ENCODE peak calls at places on chromosomes 2 and 18, in six cellular contexts. E is IMR-90, J is stomach, R is hepatocyte, W is lower lobe of right lung, T is esophagus squamous epithelium. S is an unnamed sample.

GRCh38 chr2:134489732-134490384 is 228.9 kb downstream of the TMEM163 start:
- DNase-seq in R (no peak), T (no peak), W (no peak), E (no peak), J (no peak), S (no peak)

GRCh38 chr2:98534761-98535160 is 73.6 kb downstream of the COA5 start:
- DNase-seq in T (no peak), W (no peak), R (no peak), E (no peak), J (no peak), S (no peak)

GRCh38 chr2:32474391-32474790 is 117.6 kb downstream of the BIRC6 start:
- DNase-seq in E (peak), J (no peak), R (no peak), T (no peak), W (no peak), S (peak)

GRCh38 chr2:161030260-161031063 is 129.8 kb upstream of the TANK start:
- DNase-seq in J (no peak), E (peak), W (no peak), T (no peak), R (peak), S (peak)

GRCh38 chr2:74685408-74685807 is 31.4 kb downstream of the SEMA4F start:
- DNase-seq in W (no peak), R (no peak), T (no peak), E (no peak), J (no peak), S (no peak)

GRCh38 chr2:231530099-231531085 is at the start of gene NMUR1:
- DNase-seq in W (peak), J (peak), T (no peak), E (no peak), R (peak), S (no peak)

GRCh38 chr2:109304248-109304647 is 175.2 kb downstream of the SH3RF3 start:
- DNase-seq in T (no peak), R (no peak), E (no peak), J (no peak), W (no peak), S (no peak)

GRCh38 chr2:72914226-72915075 is 2.9 kb upstream of the EMX1 start:
- DNase-seq in E (no peak), T (no peak), J (peak), W (no peak), R (peak), S (no peak)

GRCh38 chr2:83323055-83323454 is 1136.0 kb downstream of the SUCLG1 start:
- DNase-seq in J (no peak), W (no peak), E (no peak), T (no peak), R (no peak), S (no peak)

GRCh38 chr2:104599802-104600510 is 254.0 kb upstream of the POU3F3 start:
- DNase-seq in J (no peak), W (no peak), R (peak), T (no peak), E (no peak), S (peak)

GRCh38 chr2:139177041-139177440 is 396.9 kb upstream of the NXPH2 start:
- DNase-seq in E (no peak), T (no peak), J (no peak), R (no peak), W (no peak), S (no peak)

GRCh38 chr2:166361351-166362153 is 14.2 kb downstream of the SCN9A start:
- DNase-seq in J (no peak), W (no peak), E (peak), T (no peak), R (peak), S (peak)

GRCh38 chr2:72139871-72140620 is 7.6 kb downstream of the CYP26B1 start:
- DNase-seq in E (no peak), T (no peak), J (peak), R (no peak), W (no peak), S (no peak)

DNA sequence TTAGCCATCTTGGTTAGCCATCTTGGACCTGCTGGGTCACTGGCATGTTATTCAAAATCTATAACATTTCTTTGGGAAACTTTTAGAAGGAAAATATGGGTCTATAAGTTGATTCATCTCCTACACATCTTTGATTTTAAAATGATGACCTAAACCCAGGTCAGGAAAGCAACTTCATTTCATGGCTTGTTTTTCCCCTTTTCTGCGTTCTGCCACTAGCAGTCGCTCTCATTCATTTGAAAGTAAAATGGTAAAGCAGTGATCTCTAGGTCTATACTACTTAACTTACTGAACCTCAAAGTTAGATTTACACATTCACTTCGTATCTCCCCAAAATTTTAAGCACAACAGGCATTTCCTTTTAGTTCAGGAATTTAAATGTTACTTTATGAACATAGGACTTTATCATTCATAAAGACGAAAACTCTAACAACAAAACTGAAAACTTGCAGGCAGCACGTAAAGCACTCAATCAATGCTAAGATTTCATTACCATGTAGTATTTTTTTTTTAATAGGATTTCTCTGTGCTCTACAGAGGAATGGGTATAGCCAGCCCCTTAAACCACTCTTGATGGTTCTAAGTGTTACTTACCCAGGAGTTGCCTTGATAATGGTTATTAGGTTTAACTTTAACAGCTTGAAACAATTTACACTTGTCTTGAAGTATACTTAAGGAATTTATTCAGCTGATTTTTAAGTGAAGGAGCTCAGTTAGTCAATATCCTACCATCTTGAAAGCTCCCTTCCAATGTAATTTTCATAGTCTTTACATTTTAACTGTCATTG is 62.5 kb downstream of the GORASP2 start:
- DNase-seq in J (no peak), W (no peak), E (no peak), T (no peak), R (no peak), S (no peak)
- TF ChIP-seq CTCF in J (no peak), W (no peak), E (no peak), T (no peak), R (peak), S (no peak)

GRCh38 chr2:189442468-189442867 is 1.2 kb downstream of the WDR75 start:
- DNase-seq in J (no peak), W (no peak), E (no peak), T (no peak), R (no peak), S (no peak)
- H3K4me3 ChIP-seq in J (peak), W (peak), E (no peak), T (no peak), R (peak), S (peak)

DNA sequence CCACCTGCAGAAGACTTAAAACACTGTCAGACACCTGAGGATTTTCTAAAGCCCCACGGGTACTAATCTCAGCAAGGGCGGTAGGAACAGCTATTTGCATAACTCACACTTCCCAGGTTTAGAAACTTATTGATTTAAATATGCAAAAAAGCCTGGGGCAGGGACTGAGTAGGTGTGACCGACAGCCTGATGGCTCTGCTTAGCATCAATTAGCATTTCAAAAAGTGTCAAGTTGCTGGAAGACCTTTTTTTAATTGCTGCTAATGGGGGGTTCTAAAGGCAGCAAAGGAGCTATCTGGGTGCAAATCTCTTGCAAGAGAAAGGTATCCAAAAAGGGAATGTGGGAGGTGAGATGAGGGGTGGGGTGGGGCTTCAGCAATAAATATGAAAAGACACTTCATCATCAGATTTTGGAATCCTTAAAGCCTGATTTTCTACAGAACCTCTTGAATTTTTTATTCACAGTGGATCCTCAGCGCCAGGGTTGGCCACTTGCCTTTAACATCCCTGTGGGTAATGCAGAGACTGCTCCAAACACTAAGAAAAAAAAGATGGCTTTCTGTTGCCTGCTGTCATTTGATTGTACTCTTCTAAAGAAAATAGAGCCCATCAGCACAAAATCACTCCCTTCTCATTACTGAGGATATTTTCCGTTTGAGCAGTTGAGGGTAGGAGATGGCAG is 121.1 kb upstream of the RMP24 start:
- DNase-seq in E (no peak), R (no peak), J (no peak), T (no peak), W (no peak), S (no peak)
- TF ChIP-seq CTCF in E (no peak), R (no peak), J (no peak), T (no peak), W (no peak), S (no peak)

GRCh38 chr18:30632058-30632718 is 410.4 kb downstream of the DSC3 start:
- DNase-seq in W (no peak), J (no peak), R (no peak), T (no peak), E (no peak), S (no peak)
- H3K4me3 ChIP-seq in W (no peak), J (no peak), R (no peak), T (no peak), E (no peak), S (no peak)

GRCh38 chr2:239593965-239594771 is 193.3 kb upstream of the HDAC4 start:
- DNase-seq in R (peak), E (no peak), W (peak), J (peak), T (no peak), S (peak)

GRCh38 chr2:239595711-239596110 is 194.9 kb upstream of the HDAC4 start:
- DNase-seq in T (no peak), R (no peak), J (peak), W (peak), E (no peak), S (no peak)

GRCh38 chr2:239590995-239591915 is 190.4 kb upstream of the HDAC4 start:
- DNase-seq in R (no peak), W (peak), E (no peak), T (no peak), J (no peak), S (no peak)

GRCh38 chr2:239594772-239595608 is 194.2 kb upstream of the HDAC4 start:
- DNase-seq in E (no peak), T (no peak), W (peak), R (no peak), J (peak), S (no peak)

DNA sequence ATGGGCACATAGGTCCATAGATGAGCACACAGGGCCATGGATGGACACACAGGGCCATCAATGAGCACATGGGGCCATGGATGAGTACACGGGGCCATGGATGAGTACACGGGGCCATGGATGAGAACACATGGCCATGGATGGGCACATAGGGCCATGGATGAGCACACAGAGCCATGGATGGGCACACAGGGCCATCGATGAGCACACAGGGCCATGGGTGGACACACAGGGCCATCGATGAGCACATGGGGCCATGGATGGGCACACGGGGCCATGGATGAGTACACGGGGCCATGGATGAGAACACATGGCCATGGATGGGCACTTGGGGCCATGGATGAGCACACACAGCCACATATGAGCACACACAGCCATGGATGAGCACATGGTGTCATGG is 192.6 kb upstream of the HDAC4 start:
- DNase-seq in E (no peak), T (no peak), J (no peak), W (peak), R (no peak), S (no peak)
- TF ChIP-seq CTCF in E (no peak), T (no peak), J (no peak), W (no peak), R (no peak), S (no peak)

GRCh38 chr18:48935433-48935774 is 15.4 kb downstream of the SMAD7 start:
- DNase-seq in W (no peak), E (no peak), J (no peak), R (no peak), T (no peak), S (no peak)

GRCh38 chr18:48934708-48935432 is 15.9 kb downstream of the SMAD7 start:
- DNase-seq in E (no peak), J (peak), R (no peak), W (no peak), T (no peak), S (no peak)

GRCh38 chr18:48933578-48934399 is 17.0 kb downstream of the SMAD7 start:
- DNase-seq in R (no peak), E (no peak), W (peak), J (peak), T (no peak), S (no peak)

GRCh38 chr18:48932822-48933510 is 17.8 kb downstream of the SMAD7 start:
- DNase-seq in T (no peak), E (no peak), R (no peak), W (no peak), J (no peak), S (no peak)

DNA sequence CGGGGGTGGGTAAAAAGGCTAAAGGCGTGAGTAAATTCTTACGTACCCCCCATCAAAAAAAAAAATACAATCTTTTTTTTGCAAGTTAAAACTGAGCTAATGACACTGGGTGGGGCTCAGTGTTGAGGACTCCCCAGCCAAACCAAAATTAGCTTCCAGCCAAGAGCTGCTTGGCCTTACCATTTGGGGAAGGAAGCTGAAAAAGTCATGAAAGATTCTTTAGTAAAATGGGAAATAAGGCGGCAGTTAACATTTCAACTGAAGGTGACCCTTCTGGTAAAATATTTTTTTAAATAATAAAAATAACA is 16.4 kb downstream of the SMAD7 start:
- DNase-seq in J (no peak), W (no peak), R (no peak), E (no peak), T (no peak), S (no peak)
- H3K4me3 ChIP-seq in J (peak), W (peak), R (no peak), E (no peak), T (no peak), S (peak)

DNA sequence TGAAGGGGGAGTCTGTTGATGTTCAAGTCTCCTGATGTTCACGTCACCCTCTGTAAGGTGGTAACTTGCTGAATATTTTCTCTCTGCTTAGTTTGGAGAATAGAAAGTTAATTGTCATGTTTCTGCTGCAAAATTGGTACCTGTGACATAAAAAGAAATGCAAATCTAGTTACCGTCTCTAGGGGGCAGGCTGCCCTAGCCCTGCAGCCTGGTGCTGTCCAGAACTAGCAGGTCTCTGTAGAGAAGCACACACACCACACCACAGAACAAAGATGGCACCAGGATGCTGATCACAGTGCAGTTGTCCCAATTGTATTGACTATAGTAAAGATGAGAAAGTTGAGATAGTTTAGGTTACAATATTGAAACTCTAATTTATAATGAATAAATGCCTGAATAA is 47.0 kb downstream of the SLC9A4 start:
- DNase-seq in J (peak), R (peak), E (peak), W (no peak), T (no peak), S (peak)
- TF ChIP-seq CTCF in J (no peak), R (peak), E (peak), W (peak), T (peak), S (peak)

DNA sequence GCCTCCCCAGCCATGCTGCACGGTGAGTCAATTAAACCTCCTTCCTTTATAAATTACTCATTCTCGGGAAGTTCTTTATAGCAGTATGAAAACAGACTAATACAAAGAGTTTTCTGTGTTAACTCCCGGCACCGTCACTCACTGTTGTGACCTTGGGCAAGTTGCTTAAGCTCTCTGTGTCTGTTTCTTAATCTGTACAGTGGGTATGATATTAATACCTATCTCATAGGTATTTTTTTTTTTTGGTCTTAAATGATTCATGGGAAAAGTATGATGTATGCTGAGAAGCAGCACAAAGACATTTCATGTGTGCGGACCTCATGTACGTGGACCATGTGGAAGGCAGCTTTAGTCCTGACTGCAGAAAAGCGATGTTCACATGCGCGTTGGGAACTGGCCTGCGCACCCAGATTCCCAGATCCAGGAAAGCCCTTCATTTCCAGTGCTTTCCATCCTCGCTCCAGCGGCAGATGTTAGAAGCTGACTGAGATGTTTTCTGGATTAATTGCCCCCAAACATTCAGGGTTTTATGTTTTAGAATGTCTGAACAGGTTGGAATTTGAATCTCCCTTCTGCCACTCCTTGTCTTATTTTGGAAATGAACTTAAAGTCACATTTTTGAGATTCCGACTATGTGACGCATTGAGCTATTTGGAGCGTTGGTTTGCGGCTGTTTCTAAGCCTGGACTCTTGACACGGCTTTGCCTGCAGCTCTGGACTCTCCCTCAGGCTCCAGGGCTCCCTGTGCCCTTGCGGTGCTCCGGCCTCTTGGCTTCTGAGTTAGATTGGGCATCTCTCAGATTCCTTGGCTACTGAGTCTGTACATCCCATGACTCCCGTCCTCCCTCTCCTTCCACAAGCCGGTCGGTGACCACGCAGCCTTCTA is 61.4 kb downstream of the SLC4A3 start:
- DNase-seq in W (no peak), J (no peak), E (peak), R (peak), T (no peak), S (peak)
- H3K4me3 ChIP-seq in W (no peak), J (no peak), E (no peak), R (no peak), T (no peak), S (peak)

S was measured in AG10803.